ENCODE peak calls at places on chromosomes 16 and 17, in five cellular contexts. E is HL-60, A is AG04450, M is IMR-90, H is GM12865. G is an unnamed sample.

GRCh38 chr16:24815052-24815451 is 30.7 kb upstream of the SLC5A11 start:
- DNase-seq in E (no peak), A (no peak), M (no peak), H (no peak), G (no peak)

GRCh38 chr16:87970206-87970605 is 19.0 kb downstream of the BANP start:
- DNase-seq in E (no peak), A (no peak), M (peak), H (no peak), G (no peak)

GRCh38 chr17:50689956-50690886 is 17.5 kb downstream of the ANKRD40 start:
- DNase-seq in E (no peak), A (no peak), M (no peak), H (no peak), G (peak)

GRCh38 chr16:17470002-17470870 is 524 bp downstream of the XYLT1 start:
- DNase-seq in E (no peak), A (no peak), M (no peak), H (no peak), G (peak)

GRCh38 chr16:77758046-77758445 is 30.3 kb upstream of the VAT1L start:
- DNase-seq in E (no peak), A (no peak), M (no peak), H (no peak), G (no peak)

GRCh38 chr16:11165349-11165748 is 90.7 kb downstream of the SOCS1 start:
- DNase-seq in E (no peak), A (no peak), M (no peak), H (no peak), G (no peak)

GRCh38 chr17:45108051-45108450 is 24.3 kb downstream of the PLCD3 start:
- DNase-seq in E (no peak), A (no peak), M (no peak), H (no peak), G (no peak)

GRCh38 chr17:29090746-29091395 is 47.9 kb downstream of the PIPOX start:
- DNase-seq in E (no peak), A (no peak), M (no peak), H (no peak), G (no peak)

GRCh38 chr17:67388986-67389385 is 11.9 kb downstream of the PITPNC1 start:
- DNase-seq in E (no peak), A (no peak), M (no peak), H (no peak), G (no peak)

GRCh38 chr16:13973321-13974023 is 53.5 kb downstream of the ERCC4 start:
- DNase-seq in E (no peak), A (no peak), M (no peak), H (no peak), G (no peak)

GRCh38 chr16:13969711-13970110 is 49.8 kb downstream of the ERCC4 start:
- DNase-seq in E (no peak), A (no peak), M (no peak), H (no peak), G (no peak)

GRCh38 chr16:13970708-13971422 is 50.9 kb downstream of the ERCC4 start:
- DNase-seq in E (no peak), A (no peak), M (no peak), H (peak), G (no peak)

GRCh38 chr16:13968835-13969234 is 48.9 kb downstream of the ERCC4 start:
- DNase-seq in E (no peak), A (no peak), M (no peak), H (no peak), G (no peak)
- TF ChIP-seq CTCF in E (no peak), A (no peak), M (no peak), H (no peak), G (no peak)

GRCh38 chr16:50680556-50680893 is 587 bp downstream of the SNX20 start:
- DNase-seq in E (no peak), A (no peak), M (no peak), H (no peak), G (no peak)

GRCh38 chr16:50684823-50685455 is 3.8 kb upstream of the SNX20 start:
- DNase-seq in E (peak), A (no peak), M (no peak), H (peak), G (no peak)

GRCh38 chr16:50680907-50681885 is at the start of gene SNX20:
- DNase-seq in E (peak), A (no peak), M (no peak), H (peak), G (no peak)

GRCh38 chr16:50685456-50686058 is 4.4 kb upstream of the SNX20 start:
- DNase-seq in E (peak), A (no peak), M (no peak), H (no peak), G (no peak)

DNA sequence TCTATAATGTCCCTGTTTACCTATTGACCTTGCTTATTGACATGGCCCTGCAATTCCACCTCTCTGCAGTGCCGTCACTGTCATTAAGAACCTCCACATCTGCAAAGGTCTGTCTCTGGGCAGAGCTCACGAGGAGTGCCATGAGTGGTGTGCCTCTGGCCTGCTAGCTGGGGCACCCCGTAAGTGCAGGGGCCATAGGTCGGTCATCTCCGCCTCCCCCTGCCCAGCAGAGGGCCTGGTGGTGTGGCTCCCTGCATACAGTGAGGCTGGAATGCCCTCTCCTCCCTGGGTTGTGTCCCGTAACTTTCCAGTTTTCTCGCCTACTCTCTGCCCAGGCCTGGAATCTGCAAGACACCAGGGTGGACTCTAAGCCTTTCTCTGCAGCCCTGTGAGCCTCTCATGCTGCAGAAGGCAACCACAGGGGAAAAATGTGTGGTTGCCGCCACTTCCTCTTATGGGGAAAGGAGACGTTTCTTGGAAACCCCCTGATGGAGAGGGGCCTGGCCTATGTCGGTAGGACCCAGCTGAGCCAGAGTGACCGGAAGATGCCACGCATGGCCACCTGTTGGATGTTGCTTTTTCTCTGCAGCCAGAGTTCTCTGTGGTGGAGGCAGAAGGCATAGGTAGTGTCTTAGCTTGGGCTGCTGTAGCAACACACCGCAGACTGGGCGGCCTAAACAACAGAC is 2.7 kb upstream of the SNX20 start:
- DNase-seq in E (peak), A (no peak), M (no peak), H (peak), G (no peak)
- TF ChIP-seq CTCF in E (no peak), A (no peak), M (no peak), H (no peak), G (no peak)

DNA sequence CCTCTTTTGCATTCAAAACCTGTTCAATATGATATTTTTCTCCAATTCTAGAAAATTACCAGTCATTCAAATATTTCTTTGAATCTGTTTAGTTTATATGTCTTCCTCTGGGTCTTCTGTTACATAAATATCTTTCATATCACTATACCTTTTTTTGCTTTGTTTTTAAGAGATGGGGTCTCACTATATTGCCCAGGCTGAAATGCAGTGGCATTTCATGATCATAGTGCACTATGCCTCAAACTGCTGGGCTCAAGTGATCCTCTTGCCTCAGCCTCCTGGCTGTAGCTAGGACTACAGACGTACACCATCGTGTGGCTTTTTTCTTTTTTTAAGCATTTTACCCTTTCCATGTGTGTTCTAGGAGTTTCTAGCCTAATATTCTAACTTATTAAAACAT is 38.8 kb downstream of the NSRP1 start:
- DNase-seq in E (no peak), A (no peak), M (no peak), H (no peak), G (no peak)
- TF ChIP-seq CTCF in E (no peak), A (no peak), M (no peak), H (no peak), G (no peak)

DNA sequence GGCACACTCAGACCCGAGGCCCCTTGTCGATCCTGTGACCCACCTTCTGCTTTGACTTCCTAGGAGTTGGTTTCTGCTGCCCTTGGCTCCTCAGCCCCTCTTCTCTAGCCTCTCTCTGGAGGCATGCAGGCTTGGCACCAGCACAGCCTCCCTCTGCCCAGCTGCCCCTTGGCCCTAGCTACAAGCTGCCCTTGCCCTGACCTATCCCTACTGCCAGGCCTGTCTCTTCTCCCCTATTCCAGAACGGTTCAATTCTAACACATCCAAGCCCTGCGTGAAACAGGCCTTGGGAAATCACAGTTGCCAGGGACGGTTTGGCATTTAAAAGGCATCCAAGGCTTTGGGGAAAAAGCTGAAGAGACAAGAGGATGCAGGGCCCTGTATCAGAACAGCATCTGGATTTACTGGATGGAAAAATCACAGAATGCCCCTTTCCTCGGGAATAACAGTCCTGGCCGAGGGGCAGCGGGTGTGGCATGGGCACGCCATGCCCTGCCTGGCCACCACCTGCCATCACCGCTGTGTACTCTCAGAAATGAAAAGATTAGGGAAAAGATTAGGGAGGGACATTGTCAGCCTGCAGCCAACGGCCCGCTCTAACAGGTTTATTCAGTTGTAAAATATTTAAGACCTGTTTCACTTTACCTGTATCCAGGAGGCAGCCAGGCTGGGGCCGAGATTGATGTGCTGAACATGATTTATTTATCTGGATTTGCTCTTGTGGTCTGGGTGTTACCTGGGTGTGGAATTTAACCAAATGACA is 15.8 kb downstream of the RAI1 start:
- DNase-seq in E (no peak), A (no peak), M (no peak), H (no peak), G (no peak)
- TF ChIP-seq CTCF in E (no peak), A (no peak), M (no peak), H (no peak), G (no peak)

DNA sequence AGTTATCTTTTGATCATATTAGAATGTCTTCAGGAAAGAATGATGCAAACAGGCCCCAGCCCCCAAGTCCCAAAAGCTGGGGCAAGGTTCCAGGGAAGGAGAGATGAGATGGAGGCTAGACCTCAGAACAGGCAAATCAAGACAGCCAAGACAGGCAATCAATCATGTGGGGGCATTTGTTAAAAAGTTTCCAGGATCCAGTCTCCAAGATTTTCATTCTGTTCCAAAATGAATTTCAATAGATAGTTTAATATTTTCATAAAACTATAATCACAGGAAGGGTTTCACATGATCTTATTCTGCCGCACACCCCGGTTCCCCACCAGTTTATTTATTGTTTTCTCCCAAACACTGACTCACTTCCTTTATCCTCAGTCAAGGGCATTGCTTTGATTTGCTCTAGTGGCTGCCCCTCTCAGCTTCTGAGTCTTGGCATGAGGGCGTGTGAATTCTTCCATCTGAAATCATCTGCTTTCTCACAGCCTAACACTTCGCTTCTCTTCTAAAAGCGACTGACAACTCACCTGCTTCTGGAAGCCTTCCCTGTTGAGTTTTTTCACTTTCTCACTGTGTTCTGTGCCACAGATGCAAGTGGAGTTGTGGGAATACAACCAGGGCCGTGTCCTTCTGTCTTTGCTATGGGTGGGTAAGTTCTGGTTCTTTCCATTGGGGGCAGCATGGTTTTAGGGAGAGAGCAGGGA is 12.2 kb upstream of the TERF2 start:
- DNase-seq in E (no peak), A (no peak), M (peak), H (peak), G (peak)
- TF ChIP-seq CTCF in E (no peak), A (peak), M (peak), H (peak), G (no peak)

DNA sequence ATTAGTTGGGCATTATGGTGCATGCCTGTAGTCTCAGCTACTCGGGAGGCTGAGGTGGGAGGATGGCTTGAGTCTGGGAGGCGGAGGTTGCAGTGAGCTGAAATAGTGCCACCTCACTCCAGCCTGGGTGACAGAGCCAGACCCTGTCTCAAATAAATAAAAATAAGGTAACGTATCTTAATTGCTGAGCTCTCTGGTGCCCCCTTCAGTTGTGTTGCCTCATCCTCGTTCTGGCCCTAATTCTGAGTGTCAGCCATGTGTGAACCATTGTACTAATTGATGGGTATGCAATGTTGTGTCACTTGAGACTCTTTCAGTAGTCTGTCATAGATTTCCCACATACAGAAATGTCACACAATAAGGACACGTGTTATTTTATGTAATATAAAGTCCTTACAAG is 363.1 kb upstream of the RBFOX1 start:
- DNase-seq in E (no peak), A (no peak), M (no peak), H (no peak), G (no peak)
- TF ChIP-seq CTCF in E (no peak), A (no peak), M (no peak), H (no peak), G (no peak)

DNA sequence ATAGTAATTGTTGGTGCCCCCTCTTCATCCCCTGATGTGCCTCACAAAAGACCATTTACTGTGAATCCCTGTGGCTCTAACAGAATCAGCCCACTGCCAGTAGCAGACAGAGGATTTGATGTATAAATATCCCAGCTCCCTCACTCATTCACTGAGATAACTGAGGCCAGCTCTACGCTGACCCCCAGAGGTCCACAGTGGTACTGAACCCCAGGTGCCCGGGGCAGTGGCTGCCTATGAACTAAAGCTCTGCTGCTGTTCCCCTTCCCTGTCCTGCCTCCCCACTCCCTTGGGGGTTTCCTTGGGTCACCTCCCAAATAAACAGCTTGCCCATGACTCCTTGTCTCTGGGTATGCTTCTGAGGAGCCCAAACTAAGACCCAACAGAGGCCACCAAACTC is 295.8 kb downstream of the FOXL1 start:
- DNase-seq in E (no peak), A (no peak), M (no peak), H (peak), G (no peak)
- TF ChIP-seq CTCF in E (no peak), A (peak), M (peak), H (peak), G (peak)

DNA sequence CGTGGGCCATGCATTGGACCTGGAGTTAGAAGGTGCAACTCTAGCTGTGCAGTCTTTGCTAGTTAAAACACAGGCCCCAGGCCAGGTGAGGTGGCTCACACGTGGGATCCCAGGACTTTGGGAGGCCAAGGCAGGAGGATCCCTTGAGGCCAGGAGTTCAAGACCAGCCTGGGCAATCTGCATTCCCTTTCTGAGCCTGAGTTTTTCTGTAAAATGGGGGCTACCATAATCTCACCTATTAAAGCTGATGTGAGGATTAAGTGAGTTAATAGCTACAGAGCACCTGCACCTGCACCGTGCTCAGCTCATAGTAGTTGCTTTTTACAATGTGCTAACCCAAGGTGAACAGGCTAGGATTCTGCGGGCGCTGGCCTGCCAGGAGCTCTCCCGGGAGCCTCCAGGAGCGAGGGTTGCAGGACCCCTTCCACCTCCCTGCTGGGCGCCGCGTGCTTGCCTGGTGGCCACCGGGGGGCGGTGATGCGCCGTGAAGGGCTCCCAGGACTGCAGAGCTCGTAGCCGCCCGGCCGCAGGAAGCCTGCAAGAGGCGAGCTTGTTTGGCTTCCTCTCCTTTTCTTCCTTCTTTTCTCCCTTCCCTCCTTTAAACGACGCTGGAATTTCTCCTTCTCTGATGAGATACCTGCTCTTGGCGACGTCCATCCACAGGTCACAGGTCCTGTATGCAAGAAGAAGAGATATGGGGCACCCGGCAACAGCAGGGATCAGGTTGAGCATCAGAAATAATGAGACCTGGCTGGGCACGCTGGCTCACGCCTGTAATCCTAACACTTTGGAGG is 51.3 kb downstream of the ZFP90 start:
- DNase-seq in E (peak), A (no peak), M (peak), H (peak), G (peak)
- TF ChIP-seq CTCF in E (peak), A (peak), M (peak), H (peak), G (peak)

GRCh38 chr16:64469906-64470702 is 651.8 kb downstream of the CDH11 start:
- DNase-seq in E (no peak), A (no peak), M (no peak), H (no peak), G (peak)
- TF ChIP-seq CTCF in E (no peak), A (peak), M (peak), H (no peak), G (no peak)

G was measured in thyroid gland.